ENCODE peak calls at places on chromosomes 16 and 17, in nine cellular contexts. I, T, C, V, H, G, D, B and K are unnamed samples.

GRCh38 chr16:67296422-67296821 is 17.1 kb downstream of the PLEKHG4 start:
- DNase-seq in I (peak; percentile 36), T (no peak), C (no peak), V (no peak), H (no peak), G (peak; percentile 57), D (no peak), B (no peak), K (no peak)

GRCh38 chr17:33712120-33712519 is 419.0 kb upstream of the ASIC2 start:
- DNase-seq in I (no peak), T (no peak), C (no peak), V (no peak), H (no peak), G (no peak), D (no peak), B (no peak), K (no peak)

GRCh38 chr17:67834634-67835033 is 9.3 kb downstream of the BPTF start:
- DNase-seq in I (no peak), T (no peak), C (no peak), V (no peak), H (no peak), G (no peak), D (no peak), B (no peak), K (no peak)

GRCh38 chr17:2749784-2750181 is 331 bp upstream of the CCDC92B start:
- DNase-seq in I (peak; percentile 62), T (peak; percentile 83), C (peak; percentile 71), V (peak; percentile 90), H (peak; percentile 67), G (peak; percentile 36), D (peak; percentile 86), B (peak; percentile 36), K (peak; percentile 27)

GRCh38 chr17:29102741-29103181 is 59.8 kb downstream of the PIPOX start:
- DNase-seq in I (no peak), T (no peak), C (no peak), V (no peak), H (no peak), G (no peak), D (no peak), B (no peak), K (no peak)

GRCh38 chr16:1323296-1324239 is 9.9 kb upstream of the BAIAP3 start:
- DNase-seq in I (no peak), T (no peak), C (no peak), V (no peak), H (no peak), G (no peak), D (no peak), B (no peak), K (no peak)

GRCh38 chr16:64317601-64318000 is 804.3 kb downstream of the CDH11 start:
- DNase-seq in I (no peak), T (no peak), C (no peak), V (no peak), H (no peak), G (no peak), D (no peak), B (no peak), K (no peak)

GRCh38 chr16:89491238-89491869 is 993 bp upstream of the ANKRD11 start:
- DNase-seq in I (peak; percentile 48), T (no peak), C (no peak), V (no peak), H (no peak), G (no peak), D (no peak), B (no peak), K (no peak)

GRCh38 chr17:80855968-80856862 is 135.4 kb upstream of the CHMP6 start:
- DNase-seq in I (peak; percentile 99), T (peak; percentile 86), C (peak; percentile 96), V (peak; percentile 30), H (no peak), G (peak; percentile 99), D (peak; percentile 49), B (peak; percentile 60), K (peak; percentile 98)